ENCODE peak calls at places on chromosome 19, in five cellular contexts. R, B, J, P and Y are unnamed samples.

GRCh38 chr19:11345122-11345752 is 831 bp downstream of the TMEM205 start:
- DNase-seq in R (no peak), B (no peak), P (no peak), J (no peak), Y (no peak)

GRCh38 chr19:34155686-34156085 is 16.6 kb upstream of the LSM14A start:
- DNase-seq in P (no peak), J (no peak), R (no peak), B (peak; percentile 35), Y (no peak)

GRCh38 chr19:51687791-51688664 is 5.1 kb upstream of the SPACA6 start:
- DNase-seq in J (no peak), B (peak; percentile 77), R (no peak), P (peak; percentile 21), Y (no peak)

GRCh38 chr19:15417699-15418098 is 1.1 kb downstream of the AKAP8L start:
- DNase-seq in B (peak; percentile 37), P (no peak), R (no peak), J (no peak), Y (no peak)

GRCh38 chr19:4472174-4472974 is at the start of gene HDGFL2:
- DNase-seq in R (no peak), B (no peak), P (no peak), J (no peak), Y (no peak)

GRCh38 chr19:39409207-39409885 is 2.7 kb downstream of the ZFP36 start:
- DNase-seq in B (peak; percentile 90), J (no peak), P (peak; percentile 60), R (peak; percentile 95), Y (peak; percentile 98)

GRCh38 chr19:51784922-51785690 is 9.9 kb upstream of the FPR3 start:
- DNase-seq in J (no peak), B (peak; percentile 70), P (peak; percentile 56), R (peak; percentile 85), Y (no peak)

GRCh38 chr19:41918653-41919244 is 9.5 kb downstream of the ERFL start:
- DNase-seq in P (no peak), J (no peak), R (no peak), B (no peak), Y (no peak)

GRCh38 chr19:31956771-31957170 is 388.6 kb upstream of the ZNF507 start:
- DNase-seq in J (no peak), B (no peak), P (no peak), R (no peak), Y (no peak)

GRCh38 chr19:8034178-8034525 is 18.4 kb upstream of the CCL25 start:
- DNase-seq in P (no peak), R (no peak), J (no peak), B (no peak), Y (no peak)